ENCODE peak calls at places on chromosomes 11 and 22, in ten cellular contexts. One of them, this sample, is unnamed.

GRCh38 chr11:107576497-107577086 is 11.1 kb upstream of the ALKBH8 start:
- DNase-seq in WTC11: peak
- DNase-seq in epithelial cell of esophagus: peak
- DNase-seq in progenitor cell of endocrine pancreas: peak
- DNase-seq in IMR-90: peak
- DNase-seq in cardiac muscle cell: peak
- DNase-seq in tibial artery: peak
- DNase-seq in suprapubic skin: no peak
- DNase-seq in fibroblast of mammary gland: peak
- DNase-seq in BJ: no peak
- DNase-seq in this sample: peak

GRCh38 chr11:117824571-117825537 is at the start of gene FXYD2:
- DNase-seq in BJ: no peak
- DNase-seq in IMR-90: no peak
- DNase-seq in tibial artery: peak
- DNase-seq in WTC11: peak
- DNase-seq in epithelial cell of esophagus: peak
- DNase-seq in fibroblast of mammary gland: peak
- DNase-seq in cardiac muscle cell: no peak
- DNase-seq in suprapubic skin: peak
- DNase-seq in progenitor cell of endocrine pancreas: no peak
- DNase-seq in this sample: no peak

GRCh38 chr22:19016081-19016480 is 80.0 kb upstream of the PRODH start:
- DNase-seq in suprapubic skin: no peak
- DNase-seq in progenitor cell of endocrine pancreas: no peak
- DNase-seq in WTC11: no peak
- DNase-seq in tibial artery: no peak
- DNase-seq in epithelial cell of esophagus: no peak
- DNase-seq in IMR-90: no peak
- DNase-seq in fibroblast of mammary gland: no peak
- DNase-seq in BJ: no peak
- DNase-seq in cardiac muscle cell: no peak
- DNase-seq in this sample: no peak

GRCh38 chr11:12994476-12994875 is 14.6 kb upstream of the RASSF10 start:
- DNase-seq in epithelial cell of esophagus: no peak
- DNase-seq in BJ: no peak
- DNase-seq in tibial artery: no peak
- DNase-seq in suprapubic skin: no peak
- DNase-seq in WTC11: no peak
- DNase-seq in progenitor cell of endocrine pancreas: no peak
- DNase-seq in cardiac muscle cell: no peak
- DNase-seq in fibroblast of mammary gland: no peak
- DNase-seq in IMR-90: no peak
- DNase-seq in this sample: no peak

GRCh38 chr11:60831501-60832079 is 10.3 kb upstream of the CCDC86 start:
- DNase-seq in fibroblast of mammary gland: peak
- DNase-seq in tibial artery: no peak
- DNase-seq in cardiac muscle cell: no peak
- DNase-seq in IMR-90: peak
- DNase-seq in WTC11: no peak
- DNase-seq in BJ: peak
- DNase-seq in progenitor cell of endocrine pancreas: no peak
- DNase-seq in epithelial cell of esophagus: peak
- DNase-seq in suprapubic skin: no peak
- DNase-seq in this sample: peak

GRCh38 chr11:56841210-56841810 is 92.8 kb upstream of the OR9G4 start:
- DNase-seq in IMR-90: peak
- DNase-seq in epithelial cell of esophagus: peak
- DNase-seq in cardiac muscle cell: peak
- DNase-seq in WTC11: peak
- DNase-seq in BJ: peak
- DNase-seq in suprapubic skin: no peak
- DNase-seq in fibroblast of mammary gland: peak
- DNase-seq in progenitor cell of endocrine pancreas: peak
- DNase-seq in tibial artery: no peak
- DNase-seq in this sample: peak

GRCh38 chr11:117314840-117315239 is 1.2 kb downstream of the BACE1 start:
- DNase-seq in fibroblast of mammary gland: no peak
- DNase-seq in epithelial cell of esophagus: no peak
- DNase-seq in cardiac muscle cell: no peak
- DNase-seq in progenitor cell of endocrine pancreas: no peak
- DNase-seq in WTC11: no peak
- DNase-seq in IMR-90: no peak
- DNase-seq in suprapubic skin: no peak
- DNase-seq in tibial artery: no peak
- DNase-seq in BJ: no peak
- DNase-seq in this sample: no peak

GRCh38 chr11:134332189-134332631 is 422 bp downstream of the GLB1L2 start:
- DNase-seq in BJ: no peak
- DNase-seq in epithelial cell of esophagus: peak
- DNase-seq in IMR-90: no peak
- DNase-seq in fibroblast of mammary gland: no peak
- DNase-seq in WTC11: peak
- DNase-seq in cardiac muscle cell: peak
- DNase-seq in suprapubic skin: no peak
- DNase-seq in progenitor cell of endocrine pancreas: peak
- DNase-seq in tibial artery: no peak
- DNase-seq in this sample: peak

GRCh38 chr11:76588455-76589325 is 81.9 kb downstream of the LRRC32 start:
- DNase-seq in WTC11: no peak
- DNase-seq in progenitor cell of endocrine pancreas: no peak
- DNase-seq in tibial artery: peak
- DNase-seq in BJ: no peak
- DNase-seq in suprapubic skin: peak
- DNase-seq in epithelial cell of esophagus: peak
- DNase-seq in fibroblast of mammary gland: no peak
- DNase-seq in IMR-90: peak
- DNase-seq in cardiac muscle cell: no peak
- DNase-seq in this sample: no peak

GRCh38 chr11:61769169-61769920 is 16.9 kb downstream of the MYRF start:
- DNase-seq in cardiac muscle cell: peak
- DNase-seq in fibroblast of mammary gland: no peak
- DNase-seq in progenitor cell of endocrine pancreas: peak
- DNase-seq in BJ: no peak
- DNase-seq in suprapubic skin: no peak
- DNase-seq in epithelial cell of esophagus: no peak
- DNase-seq in tibial artery: no peak
- DNase-seq in WTC11: peak
- DNase-seq in IMR-90: peak
- DNase-seq in this sample: no peak

GRCh38 chr11:93100211-93100610 is 97.6 kb downstream of the SLC36A4 start:
- DNase-seq in epithelial cell of esophagus: peak
- DNase-seq in cardiac muscle cell: no peak
- DNase-seq in fibroblast of mammary gland: peak
- DNase-seq in BJ: no peak
- DNase-seq in WTC11: no peak
- DNase-seq in progenitor cell of endocrine pancreas: no peak
- DNase-seq in suprapubic skin: no peak
- DNase-seq in tibial artery: no peak
- DNase-seq in IMR-90: peak
- DNase-seq in this sample: no peak

GRCh38 chr11:75558939-75559843 is 2.9 kb upstream of the SERPINH1 start:
- DNase-seq in WTC11: no peak
- DNase-seq in suprapubic skin: no peak
- DNase-seq in tibial artery: peak
- DNase-seq in BJ: no peak
- DNase-seq in progenitor cell of endocrine pancreas: no peak
- DNase-seq in epithelial cell of esophagus: no peak
- DNase-seq in IMR-90: peak
- DNase-seq in fibroblast of mammary gland: peak
- DNase-seq in cardiac muscle cell: peak
- DNase-seq in this sample: no peak

GRCh38 chr11:99509863-99510262 is 489.1 kb downstream of the CNTN5 start:
- DNase-seq in WTC11: no peak
- DNase-seq in cardiac muscle cell: no peak
- DNase-seq in tibial artery: no peak
- DNase-seq in BJ: no peak
- DNase-seq in IMR-90: no peak
- DNase-seq in fibroblast of mammary gland: no peak
- DNase-seq in suprapubic skin: no peak
- DNase-seq in progenitor cell of endocrine pancreas: no peak
- DNase-seq in epithelial cell of esophagus: no peak
- DNase-seq in this sample: no peak

GRCh38 chr11:96154802-96155520 is 188.0 kb downstream of the MAML2 start:
- DNase-seq in cardiac muscle cell: no peak
- DNase-seq in IMR-90: peak
- DNase-seq in BJ: no peak
- DNase-seq in fibroblast of mammary gland: peak
- DNase-seq in WTC11: no peak
- DNase-seq in progenitor cell of endocrine pancreas: no peak
- DNase-seq in suprapubic skin: no peak
- DNase-seq in epithelial cell of esophagus: peak
- DNase-seq in tibial artery: no peak
- DNase-seq in this sample: peak

GRCh38 chr11:96158126-96158525 is 184.9 kb downstream of the MAML2 start:
- DNase-seq in fibroblast of mammary gland: no peak
- DNase-seq in epithelial cell of esophagus: no peak
- DNase-seq in BJ: no peak
- DNase-seq in tibial artery: no peak
- DNase-seq in progenitor cell of endocrine pancreas: no peak
- DNase-seq in suprapubic skin: no peak
- DNase-seq in IMR-90: no peak
- DNase-seq in cardiac muscle cell: no peak
- DNase-seq in WTC11: no peak
- DNase-seq in this sample: no peak

GRCh38 chr11:96157517-96157873 is 185.5 kb downstream of the MAML2 start:
- DNase-seq in fibroblast of mammary gland: no peak
- DNase-seq in epithelial cell of esophagus: no peak
- DNase-seq in suprapubic skin: no peak
- DNase-seq in WTC11: no peak
- DNase-seq in cardiac muscle cell: no peak
- DNase-seq in tibial artery: no peak
- DNase-seq in BJ: no peak
- DNase-seq in IMR-90: no peak
- DNase-seq in progenitor cell of endocrine pancreas: no peak
- DNase-seq in this sample: no peak

GRCh38 chr11:96156379-96156722 is 186.6 kb downstream of the MAML2 start:
- DNase-seq in suprapubic skin: no peak
- DNase-seq in BJ: no peak
- DNase-seq in fibroblast of mammary gland: no peak
- DNase-seq in epithelial cell of esophagus: no peak
- DNase-seq in progenitor cell of endocrine pancreas: no peak
- DNase-seq in tibial artery: peak
- DNase-seq in WTC11: no peak
- DNase-seq in cardiac muscle cell: no peak
- DNase-seq in IMR-90: no peak
- DNase-seq in this sample: no peak

GRCh38 chr11:96155627-96156378 is 187.2 kb downstream of the MAML2 start:
- DNase-seq in WTC11: peak
- DNase-seq in epithelial cell of esophagus: peak
- DNase-seq in suprapubic skin: peak
- DNase-seq in progenitor cell of endocrine pancreas: no peak
- DNase-seq in fibroblast of mammary gland: peak
- DNase-seq in BJ: peak
- DNase-seq in cardiac muscle cell: no peak
- DNase-seq in IMR-90: peak
- DNase-seq in tibial artery: peak
- DNase-seq in this sample: peak
- TF ChIP-seq CTCF in WTC11: no peak
- TF ChIP-seq CTCF in epithelial cell of esophagus: peak
- TF ChIP-seq CTCF in suprapubic skin: no peak
- TF ChIP-seq CTCF in progenitor cell of endocrine pancreas: no peak
- TF ChIP-seq CTCF in fibroblast of mammary gland: peak
- TF ChIP-seq CTCF in BJ: peak
- TF ChIP-seq CTCF in cardiac muscle cell: peak
- TF ChIP-seq CTCF in IMR-90: peak
- TF ChIP-seq CTCF in tibial artery: no peak
- TF ChIP-seq CTCF in this sample: peak

GRCh38 chr11:69067200-69067599 is 18.5 kb downstream of the TPCN2 start:
- DNase-seq in BJ: no peak
- DNase-seq in fibroblast of mammary gland: no peak
- DNase-seq in suprapubic skin: no peak
- DNase-seq in epithelial cell of esophagus: no peak
- DNase-seq in IMR-90: no peak
- DNase-seq in WTC11: no peak
- DNase-seq in cardiac muscle cell: no peak
- DNase-seq in progenitor cell of endocrine pancreas: no peak
- DNase-seq in tibial artery: no peak
- DNase-seq in this sample: no peak
- TF ChIP-seq CTCF in BJ: no peak
- TF ChIP-seq CTCF in fibroblast of mammary gland: no peak
- TF ChIP-seq CTCF in suprapubic skin: no peak
- TF ChIP-seq CTCF in epithelial cell of esophagus: no peak
- TF ChIP-seq CTCF in IMR-90: no peak
- TF ChIP-seq CTCF in WTC11: no peak
- TF ChIP-seq CTCF in cardiac muscle cell: no peak
- TF ChIP-seq CTCF in progenitor cell of endocrine pancreas: no peak
- TF ChIP-seq CTCF in tibial artery: no peak
- TF ChIP-seq CTCF in this sample: no peak

GRCh38 chr11:67041602-67042001 is 15.0 kb upstream of the RHOD start:
- DNase-seq in progenitor cell of endocrine pancreas: no peak
- DNase-seq in BJ: no peak
- DNase-seq in tibial artery: no peak
- DNase-seq in fibroblast of mammary gland: no peak
- DNase-seq in cardiac muscle cell: no peak
- DNase-seq in IMR-90: no peak
- DNase-seq in epithelial cell of esophagus: no peak
- DNase-seq in WTC11: no peak
- DNase-seq in suprapubic skin: no peak
- DNase-seq in this sample: no peak

GRCh38 chr11:67043572-67044329 is 12.9 kb upstream of the RHOD start:
- DNase-seq in tibial artery: no peak
- DNase-seq in cardiac muscle cell: no peak
- DNase-seq in progenitor cell of endocrine pancreas: no peak
- DNase-seq in BJ: no peak
- DNase-seq in WTC11: no peak
- DNase-seq in suprapubic skin: no peak
- DNase-seq in IMR-90: peak
- DNase-seq in fibroblast of mammary gland: peak
- DNase-seq in epithelial cell of esophagus: no peak
- DNase-seq in this sample: no peak

GRCh38 chr11:67045314-67045713 is 11.3 kb upstream of the RHOD start:
- DNase-seq in WTC11: no peak
- DNase-seq in epithelial cell of esophagus: peak
- DNase-seq in BJ: peak
- DNase-seq in fibroblast of mammary gland: peak
- DNase-seq in suprapubic skin: no peak
- DNase-seq in tibial artery: no peak
- DNase-seq in IMR-90: peak
- DNase-seq in progenitor cell of endocrine pancreas: no peak
- DNase-seq in cardiac muscle cell: no peak
- DNase-seq in this sample: peak

GRCh38 chr11:67044496-67044895 is 12.2 kb upstream of the RHOD start:
- DNase-seq in suprapubic skin: peak
- DNase-seq in progenitor cell of endocrine pancreas: no peak
- DNase-seq in epithelial cell of esophagus: no peak
- DNase-seq in WTC11: no peak
- DNase-seq in IMR-90: peak
- DNase-seq in BJ: no peak
- DNase-seq in tibial artery: no peak
- DNase-seq in fibroblast of mammary gland: no peak
- DNase-seq in cardiac muscle cell: no peak
- DNase-seq in this sample: no peak

GRCh38 chr11:67040147-67040546 is 16.5 kb upstream of the RHOD start:
- DNase-seq in cardiac muscle cell: no peak
- DNase-seq in WTC11: no peak
- DNase-seq in BJ: no peak
- DNase-seq in IMR-90: no peak
- DNase-seq in fibroblast of mammary gland: no peak
- DNase-seq in suprapubic skin: no peak
- DNase-seq in tibial artery: no peak
- DNase-seq in progenitor cell of endocrine pancreas: no peak
- DNase-seq in epithelial cell of esophagus: no peak
- DNase-seq in this sample: no peak
- TF ChIP-seq CTCF in cardiac muscle cell: no peak
- TF ChIP-seq CTCF in WTC11: no peak
- TF ChIP-seq CTCF in BJ: no peak
- TF ChIP-seq CTCF in IMR-90: no peak
- TF ChIP-seq CTCF in fibroblast of mammary gland: no peak
- TF ChIP-seq CTCF in suprapubic skin: no peak
- TF ChIP-seq CTCF in tibial artery: no peak
- TF ChIP-seq CTCF in progenitor cell of endocrine pancreas: no peak
- TF ChIP-seq CTCF in epithelial cell of esophagus: no peak
- TF ChIP-seq CTCF in this sample: no peak

GRCh38 chr22:31630331-31631329 is 31.4 kb downstream of the PISD start:
- DNase-seq in cardiac muscle cell: peak
- DNase-seq in epithelial cell of esophagus: peak
- DNase-seq in IMR-90: peak
- DNase-seq in WTC11: peak
- DNase-seq in BJ: no peak
- DNase-seq in suprapubic skin: peak
- DNase-seq in progenitor cell of endocrine pancreas: peak
- DNase-seq in fibroblast of mammary gland: peak
- DNase-seq in tibial artery: peak
- DNase-seq in this sample: peak
- TF ChIP-seq CTCF in cardiac muscle cell: no peak
- TF ChIP-seq CTCF in epithelial cell of esophagus: no peak
- TF ChIP-seq CTCF in IMR-90: no peak
- TF ChIP-seq CTCF in WTC11: no peak
- TF ChIP-seq CTCF in BJ: no peak
- TF ChIP-seq CTCF in suprapubic skin: no peak
- TF ChIP-seq CTCF in progenitor cell of endocrine pancreas: peak
- TF ChIP-seq CTCF in fibroblast of mammary gland: no peak
- TF ChIP-seq CTCF in tibial artery: no peak
- TF ChIP-seq CTCF in this sample: no peak

This sample was measured in MCF 10A.